ENCODE peak calls at places on chromosomes 6 and 20, in nine cellular contexts. One of them, this sample, is unnamed.

GRCh38 chr20:37968726-37969401 is 64.4 kb downstream of the TTI1 start:
- DNase-seq in adrenal gland: no peak
- DNase-seq in stomach: no peak
- DNase-seq in pancreas: no peak
- DNase-seq in astrocyte of the spinal cord: no peak
- DNase-seq in OCI-LY7: no peak
- DNase-seq in BJ: no peak
- DNase-seq in fibroblast of the aortic adventitia: no peak
- DNase-seq in heart left ventricle: no peak
- DNase-seq in this sample: no peak

GRCh38 chr6:132907231-132907630 is 92.9 kb downstream of the RPS12 start:
- DNase-seq in BJ: no peak
- DNase-seq in adrenal gland: no peak
- DNase-seq in OCI-LY7: no peak
- DNase-seq in fibroblast of the aortic adventitia: no peak
- DNase-seq in astrocyte of the spinal cord: no peak
- DNase-seq in stomach: no peak
- DNase-seq in pancreas: no peak
- DNase-seq in heart left ventricle: no peak
- DNase-seq in this sample: no peak

GRCh38 chr6:156883497-156884252 is 106.5 kb downstream of the ARID1B start:
- DNase-seq in OCI-LY7: peak
- DNase-seq in astrocyte of the spinal cord: no peak
- DNase-seq in pancreas: peak
- DNase-seq in adrenal gland: no peak
- DNase-seq in heart left ventricle: no peak
- DNase-seq in fibroblast of the aortic adventitia: no peak
- DNase-seq in BJ: no peak
- DNase-seq in stomach: peak
- DNase-seq in this sample: no peak

GRCh38 chr20:49115565-49115964 is 69.5 kb downstream of the CSE1L start:
- DNase-seq in OCI-LY7: no peak
- DNase-seq in pancreas: no peak
- DNase-seq in fibroblast of the aortic adventitia: peak
- DNase-seq in astrocyte of the spinal cord: peak
- DNase-seq in BJ: no peak
- DNase-seq in stomach: no peak
- DNase-seq in adrenal gland: no peak
- DNase-seq in heart left ventricle: no peak
- DNase-seq in this sample: no peak

GRCh38 chr6:146028250-146028789 is 542 bp upstream of the GRM1 start:
- DNase-seq in astrocyte of the spinal cord: peak
- DNase-seq in adrenal gland: peak
- DNase-seq in BJ: no peak
- DNase-seq in heart left ventricle: peak
- DNase-seq in OCI-LY7: no peak
- DNase-seq in fibroblast of the aortic adventitia: peak
- DNase-seq in pancreas: peak
- DNase-seq in stomach: peak
- DNase-seq in this sample: no peak

GRCh38 chr6:142954844-142955243 is 9.9 kb upstream of the HIVEP2 start:
- DNase-seq in stomach: no peak
- DNase-seq in astrocyte of the spinal cord: no peak
- DNase-seq in BJ: no peak
- DNase-seq in pancreas: no peak
- DNase-seq in heart left ventricle: no peak
- DNase-seq in fibroblast of the aortic adventitia: no peak
- DNase-seq in OCI-LY7: no peak
- DNase-seq in adrenal gland: no peak
- DNase-seq in this sample: no peak

GRCh38 chr6:45607818-45608217 is 230.1 kb upstream of the SUPT3H start:
- DNase-seq in astrocyte of the spinal cord: peak
- DNase-seq in heart left ventricle: no peak
- DNase-seq in OCI-LY7: no peak
- DNase-seq in adrenal gland: no peak
- DNase-seq in fibroblast of the aortic adventitia: peak
- DNase-seq in stomach: no peak
- DNase-seq in BJ: no peak
- DNase-seq in pancreas: no peak
- DNase-seq in this sample: no peak

GRCh38 chr6:139175389-139175788 is 40.5 kb downstream of the HECA start:
- DNase-seq in adrenal gland: no peak
- DNase-seq in OCI-LY7: peak
- DNase-seq in astrocyte of the spinal cord: no peak
- DNase-seq in pancreas: no peak
- DNase-seq in fibroblast of the aortic adventitia: no peak
- DNase-seq in stomach: no peak
- DNase-seq in heart left ventricle: no peak
- DNase-seq in BJ: no peak
- DNase-seq in this sample: no peak

GRCh38 chr6:115896538-115897129 is 164.1 kb downstream of the FRK start:
- DNase-seq in pancreas: no peak
- DNase-seq in astrocyte of the spinal cord: peak
- DNase-seq in adrenal gland: no peak
- DNase-seq in OCI-LY7: peak
- DNase-seq in fibroblast of the aortic adventitia: peak
- DNase-seq in stomach: no peak
- DNase-seq in heart left ventricle: no peak
- DNase-seq in BJ: peak
- DNase-seq in this sample: no peak

GRCh38 chr6:169620171-169621125 is 81.4 kb downstream of the WDR27 start:
- DNase-seq in stomach: no peak
- DNase-seq in astrocyte of the spinal cord: peak
- DNase-seq in adrenal gland: no peak
- DNase-seq in pancreas: no peak
- DNase-seq in BJ: no peak
- DNase-seq in fibroblast of the aortic adventitia: peak
- DNase-seq in heart left ventricle: no peak
- DNase-seq in OCI-LY7: no peak
- DNase-seq in this sample: no peak

GRCh38 chr6:75409928-75410327 is 83.7 kb downstream of the FILIP1 start:
- DNase-seq in adrenal gland: no peak
- DNase-seq in OCI-LY7: no peak
- DNase-seq in BJ: peak
- DNase-seq in fibroblast of the aortic adventitia: no peak
- DNase-seq in stomach: no peak
- DNase-seq in heart left ventricle: no peak
- DNase-seq in pancreas: no peak
- DNase-seq in astrocyte of the spinal cord: peak
- DNase-seq in this sample: no peak

GRCh38 chr20:6837730-6838129 is 70.2 kb downstream of the BMP2 start:
- DNase-seq in stomach: no peak
- DNase-seq in adrenal gland: no peak
- DNase-seq in BJ: no peak
- DNase-seq in pancreas: no peak
- DNase-seq in fibroblast of the aortic adventitia: no peak
- DNase-seq in heart left ventricle: no peak
- DNase-seq in astrocyte of the spinal cord: no peak
- DNase-seq in OCI-LY7: no peak
- DNase-seq in this sample: no peak

GRCh38 chr6:144305985-144306384 is 20.9 kb downstream of the UTRN start:
- DNase-seq in heart left ventricle: no peak
- DNase-seq in fibroblast of the aortic adventitia: no peak
- DNase-seq in pancreas: no peak
- DNase-seq in astrocyte of the spinal cord: peak
- DNase-seq in adrenal gland: no peak
- DNase-seq in stomach: no peak
- DNase-seq in OCI-LY7: no peak
- DNase-seq in BJ: no peak
- DNase-seq in this sample: no peak

GRCh38 chr6:6685249-6685667 is 96.7 kb downstream of the LY86 start:
- DNase-seq in astrocyte of the spinal cord: no peak
- DNase-seq in fibroblast of the aortic adventitia: peak
- DNase-seq in adrenal gland: no peak
- DNase-seq in BJ: no peak
- DNase-seq in heart left ventricle: no peak
- DNase-seq in pancreas: no peak
- DNase-seq in OCI-LY7: no peak
- DNase-seq in stomach: no peak
- DNase-seq in this sample: no peak

GRCh38 chr6:22149501-22150490 is 147.0 kb downstream of the PRL start:
- DNase-seq in adrenal gland: peak
- DNase-seq in fibroblast of the aortic adventitia: peak
- DNase-seq in heart left ventricle: no peak
- DNase-seq in stomach: no peak
- DNase-seq in astrocyte of the spinal cord: peak
- DNase-seq in pancreas: no peak
- DNase-seq in BJ: no peak
- DNase-seq in OCI-LY7: no peak
- DNase-seq in this sample: no peak

GRCh38 chr6:125098253-125098652 is 55.3 kb upstream of the TPD52L1 start:
- DNase-seq in stomach: no peak
- DNase-seq in adrenal gland: no peak
- DNase-seq in BJ: no peak
- DNase-seq in heart left ventricle: no peak
- DNase-seq in astrocyte of the spinal cord: no peak
- DNase-seq in pancreas: no peak
- DNase-seq in OCI-LY7: no peak
- DNase-seq in fibroblast of the aortic adventitia: no peak
- DNase-seq in this sample: no peak

GRCh38 chr6:125101128-125101527 is 52.4 kb upstream of the TPD52L1 start:
- DNase-seq in stomach: no peak
- DNase-seq in astrocyte of the spinal cord: no peak
- DNase-seq in heart left ventricle: no peak
- DNase-seq in pancreas: no peak
- DNase-seq in OCI-LY7: no peak
- DNase-seq in adrenal gland: no peak
- DNase-seq in fibroblast of the aortic adventitia: no peak
- DNase-seq in BJ: no peak
- DNase-seq in this sample: no peak

GRCh38 chr6:125097186-125097585 is 56.4 kb upstream of the TPD52L1 start:
- DNase-seq in astrocyte of the spinal cord: no peak
- DNase-seq in heart left ventricle: no peak
- DNase-seq in stomach: no peak
- DNase-seq in fibroblast of the aortic adventitia: no peak
- DNase-seq in OCI-LY7: no peak
- DNase-seq in pancreas: no peak
- DNase-seq in adrenal gland: no peak
- DNase-seq in BJ: no peak
- DNase-seq in this sample: no peak

GRCh38 chr6:125100018-125100652 is 53.4 kb upstream of the TPD52L1 start:
- DNase-seq in heart left ventricle: no peak
- DNase-seq in pancreas: no peak
- DNase-seq in BJ: no peak
- DNase-seq in adrenal gland: no peak
- DNase-seq in stomach: no peak
- DNase-seq in fibroblast of the aortic adventitia: no peak
- DNase-seq in OCI-LY7: no peak
- DNase-seq in astrocyte of the spinal cord: no peak
- DNase-seq in this sample: no peak

GRCh38 chr6:125099211-125100017 is 54.2 kb upstream of the TPD52L1 start:
- DNase-seq in stomach: peak
- DNase-seq in pancreas: peak
- DNase-seq in OCI-LY7: no peak
- DNase-seq in astrocyte of the spinal cord: peak
- DNase-seq in BJ: no peak
- DNase-seq in heart left ventricle: peak
- DNase-seq in fibroblast of the aortic adventitia: no peak
- DNase-seq in adrenal gland: peak
- DNase-seq in this sample: no peak
- H3K4me3 ChIP-seq in stomach: peak
- H3K4me3 ChIP-seq in pancreas: no peak
- H3K4me3 ChIP-seq in OCI-LY7: no peak
- H3K4me3 ChIP-seq in astrocyte of the spinal cord: peak
- H3K4me3 ChIP-seq in BJ: peak
- H3K4me3 ChIP-seq in heart left ventricle: peak
- H3K4me3 ChIP-seq in fibroblast of the aortic adventitia: peak
- H3K4me3 ChIP-seq in adrenal gland: no peak
- H3K4me3 ChIP-seq in this sample: peak

DNA sequence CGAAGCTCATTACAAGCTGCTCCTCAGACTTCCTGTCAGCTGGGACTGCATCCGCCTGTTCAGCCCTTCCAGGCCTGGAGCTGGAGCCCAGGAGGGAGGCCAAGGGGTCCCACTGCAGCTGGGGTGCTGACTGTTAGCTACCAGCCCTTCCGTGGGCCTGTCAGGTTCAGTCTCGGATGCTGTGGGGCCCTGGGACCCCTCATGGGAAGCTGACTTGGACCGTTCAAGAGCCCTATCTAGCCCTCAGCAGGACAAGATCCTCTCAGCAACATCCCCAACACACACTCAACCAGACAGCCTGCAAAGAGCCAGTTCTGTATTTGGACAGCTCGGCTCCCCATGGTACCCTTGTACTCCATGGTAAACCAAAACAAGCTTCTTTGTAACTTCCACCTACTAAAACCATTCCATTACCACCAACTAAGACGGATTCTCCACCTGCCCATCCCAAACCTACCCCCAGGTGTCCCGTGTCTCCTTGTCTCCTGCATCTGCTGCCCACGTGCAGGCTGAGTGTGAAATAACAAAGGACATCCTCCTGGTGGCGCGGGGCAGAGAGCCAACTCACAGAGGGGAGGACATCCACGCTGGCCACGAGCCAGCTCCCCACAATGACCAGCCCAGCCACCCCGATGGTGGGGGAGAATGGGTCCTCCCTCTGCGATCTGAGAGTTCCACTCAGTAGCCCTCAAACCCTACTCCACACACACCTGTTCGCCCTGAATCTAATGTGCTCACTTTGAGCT is 111.2 kb downstream of the TAF4 start:
- DNase-seq in fibroblast of the aortic adventitia: no peak
- DNase-seq in astrocyte of the spinal cord: no peak
- DNase-seq in BJ: no peak
- DNase-seq in pancreas: no peak
- DNase-seq in heart left ventricle: peak
- DNase-seq in stomach: no peak
- DNase-seq in OCI-LY7: no peak
- DNase-seq in adrenal gland: peak
- DNase-seq in this sample: no peak
- TF ChIP-seq CTCF in fibroblast of the aortic adventitia: no peak
- TF ChIP-seq CTCF in astrocyte of the spinal cord: no peak
- TF ChIP-seq CTCF in BJ: no peak
- TF ChIP-seq CTCF in pancreas: no peak
- TF ChIP-seq CTCF in heart left ventricle: no peak
- TF ChIP-seq CTCF in stomach: no peak
- TF ChIP-seq CTCF in OCI-LY7: no peak
- TF ChIP-seq CTCF in adrenal gland: no peak
- TF ChIP-seq CTCF in this sample: no peak

DNA sequence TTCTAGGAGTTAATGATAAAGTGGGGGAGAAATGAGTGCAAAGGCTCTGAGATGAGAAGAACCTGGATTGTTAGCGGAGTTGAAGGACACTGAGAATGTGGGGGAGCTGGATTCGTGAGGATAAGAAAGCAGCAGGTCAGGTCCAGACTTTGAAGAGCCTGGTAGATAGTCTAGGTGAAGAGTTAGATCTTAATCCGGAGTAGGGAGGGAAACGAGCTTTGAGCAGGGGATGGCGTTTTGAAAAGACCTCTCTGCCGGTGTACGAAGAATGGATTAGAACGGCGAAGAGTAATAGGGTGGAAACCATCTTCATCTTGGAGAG is 487 bp upstream of the PHF20 start:
- DNase-seq in heart left ventricle: no peak
- DNase-seq in adrenal gland: no peak
- DNase-seq in OCI-LY7: no peak
- DNase-seq in BJ: no peak
- DNase-seq in fibroblast of the aortic adventitia: no peak
- DNase-seq in astrocyte of the spinal cord: no peak
- DNase-seq in pancreas: no peak
- DNase-seq in stomach: no peak
- DNase-seq in this sample: no peak
- H3K4me3 ChIP-seq in heart left ventricle: peak
- H3K4me3 ChIP-seq in adrenal gland: no peak
- H3K4me3 ChIP-seq in OCI-LY7: peak
- H3K4me3 ChIP-seq in BJ: peak
- H3K4me3 ChIP-seq in fibroblast of the aortic adventitia: peak
- H3K4me3 ChIP-seq in astrocyte of the spinal cord: peak
- H3K4me3 ChIP-seq in pancreas: no peak
- H3K4me3 ChIP-seq in stomach: peak
- H3K4me3 ChIP-seq in this sample: peak

GRCh38 chr6:25637946-25638345 is 14.1 kb upstream of the SCGN start:
- DNase-seq in stomach: no peak
- DNase-seq in pancreas: peak
- DNase-seq in OCI-LY7: peak
- DNase-seq in heart left ventricle: no peak
- DNase-seq in adrenal gland: no peak
- DNase-seq in astrocyte of the spinal cord: no peak
- DNase-seq in fibroblast of the aortic adventitia: no peak
- DNase-seq in BJ: no peak
- DNase-seq in this sample: no peak
- TF ChIP-seq CTCF in stomach: no peak
- TF ChIP-seq CTCF in pancreas: no peak
- TF ChIP-seq CTCF in OCI-LY7: peak
- TF ChIP-seq CTCF in heart left ventricle: no peak
- TF ChIP-seq CTCF in adrenal gland: no peak
- TF ChIP-seq CTCF in astrocyte of the spinal cord: no peak
- TF ChIP-seq CTCF in fibroblast of the aortic adventitia: no peak
- TF ChIP-seq CTCF in BJ: no peak
- TF ChIP-seq CTCF in this sample: no peak

This sample was measured in AG04449.